ENCODE peak calls at places on chromosomes 16 and 17, in eight cellular contexts. M, P, I, F, Y, S, U and X are unnamed samples.

GRCh38 chr16:84839054-84839453 is 19.3 kb downstream of the CRISPLD2 start:
- DNase-seq in P (no peak), F (no peak), U (no peak), Y (peak; percentile 83), M (peak; percentile 82), I (no peak), S (no peak), X (peak; percentile 70)

GRCh38 chr16:49801290-49801689 is 54.6 kb downstream of the ZNF423 start:
- DNase-seq in F (no peak), U (no peak), M (no peak), I (no peak), Y (no peak), S (no peak), P (no peak), X (no peak)

GRCh38 chr17:57874434-57875108 is 24.7 kb upstream of the MRPS23 start:
- DNase-seq in S (peak; percentile 91), P (peak; percentile 79), I (peak; percentile 72), U (no peak), Y (peak; percentile 89), M (peak; percentile 97), F (peak; percentile 44), X (peak; percentile 94)

GRCh38 chr16:17520567-17520966 is 49.8 kb upstream of the XYLT1 start:
- DNase-seq in U (no peak), P (no peak), F (no peak), M (no peak), I (no peak), Y (no peak), S (no peak), X (no peak)

GRCh38 chr17:74520790-74521480 is 10.3 kb downstream of the CD300LB start:
- DNase-seq in M (no peak), Y (peak; percentile 61), P (no peak), F (no peak), S (peak; percentile 30), I (no peak), U (no peak), X (no peak)

GRCh38 chr17:8846768-8847211 is 20.7 kb downstream of the PIK3R6 start:
- DNase-seq in P (no peak), F (no peak), I (no peak), U (no peak), S (peak; percentile 46), M (peak; percentile 15), Y (no peak), X (peak; percentile 64)

GRCh38 chr16:68235105-68235881 is 634 bp downstream of the ESRP2 start:
- DNase-seq in Y (peak; percentile 72), M (no peak), U (no peak), P (peak; percentile 74), S (peak; percentile 16), I (no peak), F (peak; percentile 77), X (no peak)

GRCh38 chr17:27889711-27890251 is 3.4 kb downstream of the LYRM9 start:
- DNase-seq in S (no peak), F (no peak), M (no peak), Y (no peak), U (no peak), P (no peak), I (no peak), X (no peak)

GRCh38 chr17:1736348-1737281 is 6.1 kb upstream of the SERPINF2 start:
- DNase-seq in U (no peak), M (peak; percentile 42), P (peak; percentile 72), Y (peak; percentile 66), S (peak; percentile 76), I (peak; percentile 75), F (peak; percentile 56), X (peak; percentile 77)

GRCh38 chr17:54353789-54354525 is 531.2 kb downstream of the KIF2B start:
- DNase-seq in U (no peak), I (no peak), M (no peak), Y (no peak), P (no peak), S (no peak), F (no peak), X (no peak)

GRCh38 chr16:64475627-64476351 is 646.1 kb downstream of the CDH11 start:
- DNase-seq in F (no peak), P (no peak), S (no peak), I (no peak), M (peak; percentile 87), U (no peak), Y (no peak), X (peak; percentile 91)

GRCh38 chr16:67936124-67936875 is at the start of gene PSMB10:
- DNase-seq in M (peak; percentile 71), I (peak; percentile 52), Y (no peak), P (peak; percentile 82), U (peak; percentile 31), F (peak; percentile 60), S (peak; percentile 71), X (peak; percentile 65)

GRCh38 chr17:50944054-50944901 is 78.1 kb upstream of the TOB1 start:
- DNase-seq in U (peak; percentile 78), Y (peak; percentile 89), S (peak; percentile 90), M (no peak), I (peak; percentile 88), F (peak; percentile 94), P (peak; percentile 96), X (no peak)

GRCh38 chr16:77758508-77758907 is 29.9 kb upstream of the VAT1L start:
- DNase-seq in Y (no peak), U (no peak), P (no peak), M (no peak), F (no peak), S (no peak), I (no peak), X (no peak)

GRCh38 chr16:86050111-86050510 is 151.1 kb downstream of the IRF8 start:
- DNase-seq in Y (no peak), F (no peak), I (no peak), P (no peak), U (no peak), M (no peak), S (no peak), X (no peak)

GRCh38 chr16:67447508-67448076 is 16.7 kb downstream of the HSD11B2 start:
- DNase-seq in P (no peak), M (no peak), S (peak; percentile 34), Y (no peak), I (peak; percentile 62), F (peak; percentile 63), U (peak; percentile 27), X (no peak)

GRCh38 chr17:35799942-35800341 is 4.5 kb upstream of the MMP28 start:
- DNase-seq in F (peak; percentile 85), P (peak; percentile 65), I (peak; percentile 82), S (peak; percentile 80), U (no peak), M (peak; percentile 50), Y (peak; percentile 90), X (no peak)

GRCh38 chr17:80890551-80890930 is 101.1 kb upstream of the CHMP6 start:
- DNase-seq in I (no peak), S (no peak), F (no peak), P (peak; percentile 52), U (no peak), M (no peak), Y (no peak), X (no peak)

GRCh38 chr17:80889897-80890550 is 101.6 kb upstream of the CHMP6 start:
- DNase-seq in M (no peak), P (peak; percentile 56), F (no peak), I (no peak), U (no peak), S (no peak), Y (no peak), X (no peak)

GRCh38 chr17:80892019-80892855 is 99.4 kb upstream of the CHMP6 start:
- DNase-seq in M (peak; percentile 99), I (peak; percentile 70), F (no peak), S (peak; percentile 83), Y (peak; percentile 88), U (peak; percentile 74), P (peak; percentile 86), X (peak; percentile 99)

GRCh38 chr17:80892900-80893603 is 98.6 kb upstream of the CHMP6 start:
- DNase-seq in Y (peak; percentile 77), F (no peak), I (no peak), P (no peak), M (peak; percentile 80), U (no peak), S (no peak), X (peak; percentile 70)

DNA sequence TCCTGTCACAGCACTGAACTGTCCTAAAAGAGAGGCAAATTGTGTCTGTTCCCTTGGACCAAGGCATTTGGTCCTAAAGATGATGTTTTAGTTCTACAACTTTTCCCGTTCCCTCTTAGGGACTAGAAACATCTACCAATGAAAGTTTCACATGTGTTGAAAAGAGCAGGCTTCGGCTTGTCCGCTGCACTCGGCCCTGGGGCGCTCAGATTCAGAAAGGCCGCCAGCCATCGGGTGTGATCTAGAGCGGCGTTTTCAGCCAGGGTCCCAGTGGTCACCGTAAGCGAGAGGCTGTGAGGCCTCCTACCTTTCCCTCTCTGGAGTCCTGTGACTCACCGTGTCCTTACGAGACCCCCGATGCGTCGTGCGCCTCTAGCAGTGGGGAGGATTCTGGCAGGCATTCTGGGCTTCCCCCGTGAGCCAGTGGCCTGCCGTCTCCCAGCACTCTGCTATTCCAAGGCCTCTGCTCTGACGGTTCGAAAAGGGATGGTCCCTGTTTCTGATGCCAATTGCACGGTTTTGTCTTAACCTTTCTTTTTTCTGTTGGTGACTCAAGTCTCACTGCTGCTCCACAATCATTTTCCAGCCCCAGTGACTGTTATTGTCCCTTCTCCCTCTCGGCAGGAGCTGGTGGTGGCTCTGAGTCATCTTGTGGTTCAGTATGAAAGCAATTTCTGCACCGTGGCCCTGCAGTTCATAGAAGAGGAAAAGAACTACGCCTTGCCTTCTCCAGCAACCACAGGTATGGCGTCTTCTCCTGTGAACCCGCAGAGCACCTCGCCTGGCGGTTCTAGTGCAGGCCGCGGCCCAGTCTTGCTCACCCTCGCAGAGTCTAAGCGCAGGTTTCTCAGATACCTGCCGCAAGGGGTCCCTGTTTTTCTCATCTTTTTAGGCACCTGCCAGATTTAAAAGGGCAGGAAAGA is 100.3 kb upstream of the CHMP6 start:
- DNase-seq in P (peak; percentile 63), M (peak; percentile 92), U (peak; percentile 53), I (no peak), Y (peak; percentile 78), S (no peak), F (no peak), X (peak; percentile 94)
- TF ChIP-seq CTCF in P (no peak), M (no peak), U (no peak), I (no peak), Y (no peak), S (no peak), F (no peak), X (peak; percentile 30)

GRCh38 chr17:71472809-71473789 is 647.7 kb upstream of the SOX9 start:
- DNase-seq in M (peak; percentile 66), F (peak; percentile 34), S (no peak), Y (no peak), I (no peak), U (no peak), P (no peak), X (peak; percentile 16)
- TF ChIP-seq CTCF in M (peak; percentile 78), F (peak; percentile 72), S (peak; percentile 58), Y (peak; percentile 45), I (peak; percentile 57), U (no peak), P (peak; percentile 32), X (peak; percentile 78)

GRCh38 chr16:74226361-74226979 is 70.1 kb upstream of the PSMD7 start:
- DNase-seq in Y (no peak), M (peak; percentile 25), I (no peak), U (no peak), F (no peak), P (no peak), S (no peak), X (no peak)
- TF ChIP-seq CTCF in Y (peak; percentile 31), M (peak; percentile 49), I (peak; percentile 45), U (no peak), F (peak; percentile 23), P (no peak), S (peak; percentile 56), X (peak; percentile 42)

DNA sequence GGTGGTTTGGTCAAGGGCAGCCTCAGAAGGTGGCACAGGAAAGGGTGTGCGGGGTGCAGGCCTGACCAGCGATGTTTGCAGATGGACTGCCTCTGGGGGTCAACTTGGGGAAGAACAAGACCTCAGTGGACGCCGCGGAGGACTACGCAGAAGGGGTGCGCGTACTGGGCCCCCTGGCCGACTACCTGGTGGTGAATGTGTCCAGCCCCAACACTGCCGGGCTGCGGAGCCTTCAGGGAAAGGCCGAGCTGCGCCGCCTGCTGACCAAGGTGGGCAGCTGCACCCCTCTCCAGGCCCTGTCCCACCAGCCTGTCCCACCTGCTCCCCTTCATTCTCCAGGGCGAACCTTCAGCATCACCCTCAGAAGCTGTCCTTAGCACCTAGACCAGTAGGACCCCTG is 12.5 kb downstream of the DHODH start:
- DNase-seq in I (no peak), Y (peak; percentile 51), P (no peak), S (no peak), F (no peak), U (no peak), M (no peak), X (no peak)
- TF ChIP-seq CTCF in I (no peak), Y (no peak), P (no peak), S (no peak), F (no peak), U (no peak), M (peak; percentile 54), X (peak; percentile 68)